ENCODE peak calls at places on chromosomes 6 and 20, in five cellular contexts. One of them, this sample, is unnamed. For H3K27me3, the result is how much of the 10 kb centered on the place peaks cover.

GRCh38 chr6:69622924-69623323 is 173.9 kb downstream of the LMBRD1 start:
- DNase-seq in esophagus squamous epithelium: no peak
- DNase-seq in GM12878: no peak
- DNase-seq in ovary: no peak
- DNase-seq in adrenal gland: no peak
- DNase-seq in this sample: no peak

GRCh38 chr6:61649845-61650244 is 636.2 kb downstream of the KHDRBS2 start:
- DNase-seq in esophagus squamous epithelium: no peak
- DNase-seq in GM12878: no peak
- DNase-seq in ovary: no peak
- DNase-seq in adrenal gland: no peak
- DNase-seq in this sample: no peak

GRCh38 chr6:164404802-164405488 is 904.5 kb downstream of the C6orf118 start:
- DNase-seq in esophagus squamous epithelium: no peak
- DNase-seq in GM12878: no peak
- DNase-seq in ovary: no peak
- DNase-seq in adrenal gland: no peak
- DNase-seq in this sample: no peak

GRCh38 chr6:110529907-110530306 is 53.5 kb upstream of the SLC22A16 start:
- DNase-seq in esophagus squamous epithelium: no peak
- DNase-seq in GM12878: no peak
- DNase-seq in ovary: no peak
- DNase-seq in adrenal gland: no peak
- DNase-seq in this sample: no peak

GRCh38 chr20:10109621-10110020 is 74.8 kb downstream of the ANKEF1 start:
- DNase-seq in esophagus squamous epithelium: no peak
- DNase-seq in GM12878: no peak
- DNase-seq in ovary: no peak
- DNase-seq in adrenal gland: no peak
- DNase-seq in this sample: no peak

GRCh38 chr6:52962701-52963100 is 32.4 kb downstream of the GSTA4 start:
- DNase-seq in esophagus squamous epithelium: no peak
- DNase-seq in GM12878: no peak
- DNase-seq in ovary: no peak
- DNase-seq in adrenal gland: no peak
- DNase-seq in this sample: no peak

GRCh38 chr20:63968928-63969760 is 586 bp downstream of the ZNF512B start:
- DNase-seq in esophagus squamous epithelium: no peak
- DNase-seq in GM12878: no peak
- DNase-seq in ovary: peak
- DNase-seq in adrenal gland: peak
- DNase-seq in this sample: no peak

GRCh38 chr6:14079433-14079832 is 38.1 kb upstream of the CD83 start:
- DNase-seq in esophagus squamous epithelium: no peak
- DNase-seq in GM12878: no peak
- DNase-seq in ovary: no peak
- DNase-seq in adrenal gland: no peak
- DNase-seq in this sample: no peak

GRCh38 chr6:132466952-132467351 is 46.0 kb downstream of the STX7 start:
- DNase-seq in esophagus squamous epithelium: no peak
- DNase-seq in GM12878: no peak
- DNase-seq in ovary: no peak
- DNase-seq in adrenal gland: no peak
- DNase-seq in this sample: no peak

GRCh38 chr20:34037121-34037520 is 43.4 kb downstream of the RALY start:
- DNase-seq in esophagus squamous epithelium: no peak
- DNase-seq in GM12878: no peak
- DNase-seq in ovary: no peak
- DNase-seq in adrenal gland: no peak
- DNase-seq in this sample: no peak

GRCh38 chr6:159422041-159422984 is 253.1 kb downstream of the FNDC1 start:
- DNase-seq in esophagus squamous epithelium: no peak
- DNase-seq in GM12878: no peak
- DNase-seq in ovary: no peak
- DNase-seq in adrenal gland: no peak
- DNase-seq in this sample: no peak

GRCh38 chr20:51385941-51386530 is 156.5 kb downstream of the NFATC2 start:
- DNase-seq in esophagus squamous epithelium: no peak
- DNase-seq in GM12878: no peak
- DNase-seq in ovary: no peak
- DNase-seq in adrenal gland: no peak
- DNase-seq in this sample: no peak

GRCh38 chr20:56202493-56203077 is 45.9 kb upstream of the MC3R start:
- DNase-seq in esophagus squamous epithelium: no peak
- DNase-seq in GM12878: no peak
- DNase-seq in ovary: no peak
- DNase-seq in adrenal gland: peak
- DNase-seq in this sample: no peak

GRCh38 chr6:36848658-36849441 is 9.6 kb upstream of the CPNE5 start:
- DNase-seq in esophagus squamous epithelium: no peak
- DNase-seq in GM12878: no peak
- DNase-seq in ovary: no peak
- DNase-seq in adrenal gland: no peak
- DNase-seq in this sample: peak

GRCh38 chr6:56708810-56709597 is 66.3 kb upstream of the DST start:
- DNase-seq in esophagus squamous epithelium: no peak
- DNase-seq in GM12878: no peak
- DNase-seq in ovary: no peak
- DNase-seq in adrenal gland: no peak
- DNase-seq in this sample: no peak

GRCh38 chr6:32190946-32191677 is 1.1 kb upstream of the PBX2 start:
- DNase-seq in esophagus squamous epithelium: no peak
- DNase-seq in GM12878: no peak
- DNase-seq in ovary: peak
- DNase-seq in adrenal gland: no peak
- DNase-seq in this sample: no peak

GRCh38 chr6:7050911-7051779 is 56.6 kb upstream of the RREB1 start:
- DNase-seq in esophagus squamous epithelium: peak
- DNase-seq in GM12878: no peak
- DNase-seq in ovary: peak
- DNase-seq in adrenal gland: peak
- DNase-seq in this sample: peak

GRCh38 chr20:41696428-41696827 is 78.3 kb upstream of the CHD6 start:
- DNase-seq in esophagus squamous epithelium: no peak
- DNase-seq in GM12878: no peak
- DNase-seq in ovary: no peak
- DNase-seq in adrenal gland: peak
- DNase-seq in this sample: no peak

GRCh38 chr6:105606871-105607421 is 204.1 kb upstream of the PREP start:
- DNase-seq in esophagus squamous epithelium: no peak
- DNase-seq in GM12878: no peak
- DNase-seq in ovary: no peak
- DNase-seq in adrenal gland: no peak
- DNase-seq in this sample: no peak

GRCh38 chr6:138752017-138752416 is 21.6 kb upstream of the CCDC28A start:
- DNase-seq in esophagus squamous epithelium: no peak
- DNase-seq in GM12878: no peak
- DNase-seq in ovary: no peak
- DNase-seq in adrenal gland: no peak
- DNase-seq in this sample: no peak

GRCh38 chr20:63151554-63152321 is 64.2 kb downstream of the YTHDF1 start:
- DNase-seq in esophagus squamous epithelium: no peak
- DNase-seq in GM12878: no peak
- DNase-seq in ovary: peak
- DNase-seq in adrenal gland: no peak
- DNase-seq in this sample: no peak

GRCh38 chr6:11710968-11711643 is 67.5 kb downstream of the ADTRP start:
- DNase-seq in esophagus squamous epithelium: no peak
- DNase-seq in GM12878: no peak
- DNase-seq in ovary: no peak
- DNase-seq in adrenal gland: no peak
- DNase-seq in this sample: no peak

GRCh38 chr6:56787209-56787608 is 144.5 kb upstream of the DST start:
- DNase-seq in esophagus squamous epithelium: no peak
- DNase-seq in GM12878: no peak
- DNase-seq in ovary: no peak
- DNase-seq in adrenal gland: no peak
- DNase-seq in this sample: no peak

GRCh38 chr6:137536104-137536773 is 42.0 kb upstream of the OLIG3 start:
- DNase-seq in esophagus squamous epithelium: no peak
- DNase-seq in GM12878: no peak
- DNase-seq in ovary: no peak
- DNase-seq in adrenal gland: no peak
- DNase-seq in this sample: no peak

GRCh38 chr6:157089258-157089657 is 234.1 kb downstream of the TMEM242 start:
- DNase-seq in esophagus squamous epithelium: no peak
- DNase-seq in GM12878: no peak
- DNase-seq in ovary: no peak
- DNase-seq in adrenal gland: no peak
- DNase-seq in this sample: no peak

GRCh38 chr6:146543940-146544661 is 468 bp downstream of the RAB32 start:
- DNase-seq in esophagus squamous epithelium: no peak
- DNase-seq in GM12878: no peak
- DNase-seq in ovary: no peak
- DNase-seq in adrenal gland: peak
- DNase-seq in this sample: peak

GRCh38 chr6:128519132-128519930 is 1.1 kb downstream of the PTPRK start:
- DNase-seq in esophagus squamous epithelium: no peak
- DNase-seq in GM12878: no peak
- DNase-seq in ovary: peak
- DNase-seq in adrenal gland: peak
- DNase-seq in this sample: peak

GRCh38 chr6:142357879-142358278 is 56.1 kb downstream of the ADGRG6 start:
- DNase-seq in esophagus squamous epithelium: no peak
- DNase-seq in GM12878: no peak
- DNase-seq in ovary: no peak
- DNase-seq in adrenal gland: no peak
- DNase-seq in this sample: no peak

GRCh38 chr6:154539593-154540269 is 29.2 kb upstream of the CNKSR3 start:
- DNase-seq in esophagus squamous epithelium: no peak
- DNase-seq in GM12878: no peak
- DNase-seq in ovary: no peak
- DNase-seq in adrenal gland: no peak
- DNase-seq in this sample: no peak

GRCh38 chr20:14986656-14987055 is 649.2 kb upstream of the FLRT3 start:
- DNase-seq in esophagus squamous epithelium: no peak
- DNase-seq in GM12878: no peak
- DNase-seq in ovary: no peak
- DNase-seq in adrenal gland: no peak
- DNase-seq in this sample: no peak

GRCh38 chr6:88650029-88650619 is 313.3 kb downstream of the RNGTT start:
- DNase-seq in esophagus squamous epithelium: no peak
- DNase-seq in GM12878: peak
- DNase-seq in ovary: no peak
- DNase-seq in adrenal gland: no peak
- DNase-seq in this sample: no peak

GRCh38 chr6:54286141-54286540 is 22.1 kb upstream of the TINAG start:
- DNase-seq in esophagus squamous epithelium: no peak
- DNase-seq in GM12878: no peak
- DNase-seq in ovary: no peak
- DNase-seq in adrenal gland: no peak
- DNase-seq in this sample: no peak

GRCh38 chr6:56072856-56073255 is 174.5 kb downstream of the COL21A1 start:
- DNase-seq in esophagus squamous epithelium: no peak
- DNase-seq in GM12878: no peak
- DNase-seq in ovary: no peak
- DNase-seq in adrenal gland: no peak
- DNase-seq in this sample: no peak

GRCh38 chr6:100300221-100300736 is 164.4 kb downstream of the SIM1 start:
- DNase-seq in esophagus squamous epithelium: no peak
- DNase-seq in GM12878: no peak
- DNase-seq in ovary: no peak
- DNase-seq in adrenal gland: no peak
- DNase-seq in this sample: no peak

GRCh38 chr6:131729550-131729949 is 18.7 kb upstream of the CTAGE9 start:
- DNase-seq in esophagus squamous epithelium: no peak
- DNase-seq in GM12878: no peak
- DNase-seq in ovary: no peak
- DNase-seq in adrenal gland: no peak
- DNase-seq in this sample: no peak

GRCh38 chr6:24571361-24571760 is 74.6 kb downstream of the KIAA0319 start:
- DNase-seq in esophagus squamous epithelium: no peak
- DNase-seq in GM12878: no peak
- DNase-seq in ovary: no peak
- DNase-seq in adrenal gland: no peak
- DNase-seq in this sample: no peak
- TF ChIP-seq CTCF in esophagus squamous epithelium: no peak
- TF ChIP-seq CTCF in GM12878: no peak
- TF ChIP-seq CTCF in ovary: no peak
- TF ChIP-seq CTCF in adrenal gland: no peak
- TF ChIP-seq CTCF in this sample: no peak

GRCh38 chr6:43972179-43972914 is 154.9 kb downstream of the MRPL14 start:
- DNase-seq in esophagus squamous epithelium: no peak
- DNase-seq in GM12878: no peak
- DNase-seq in ovary: no peak
- DNase-seq in adrenal gland: peak
- DNase-seq in this sample: no peak
- TF ChIP-seq POLR2A in esophagus squamous epithelium: no peak
- TF ChIP-seq POLR2A in GM12878: no peak
- TF ChIP-seq POLR2A in ovary: no peak
- TF ChIP-seq POLR2A in adrenal gland: no peak
- TF ChIP-seq POLR2A in this sample: no peak

DNA sequence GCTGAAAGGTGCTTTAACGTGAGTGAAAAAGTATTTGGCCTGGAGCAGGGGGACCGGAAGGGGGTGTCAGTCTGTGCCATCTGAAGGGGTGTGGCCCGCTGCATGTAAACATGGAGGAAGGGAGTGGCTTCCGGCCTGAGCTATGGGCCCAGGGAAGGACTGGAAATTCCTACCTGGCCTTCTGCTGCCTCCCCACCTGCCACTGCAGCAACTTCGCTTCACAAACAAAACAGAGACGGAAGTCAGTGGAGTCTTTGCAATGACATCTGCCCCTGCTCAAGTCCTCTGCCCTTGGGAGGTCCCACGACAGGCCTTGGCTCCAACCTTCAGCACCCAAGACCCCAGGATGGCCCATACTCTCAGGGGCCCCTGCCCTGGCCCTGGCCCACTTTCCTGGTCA is 28.1 kb upstream of the FOXP4 start:
- DNase-seq in esophagus squamous epithelium: no peak
- DNase-seq in GM12878: no peak
- DNase-seq in ovary: no peak
- DNase-seq in adrenal gland: no peak
- DNase-seq in this sample: no peak
- H3K27me3 ChIP-seq in esophagus squamous epithelium: half or more
- H3K27me3 ChIP-seq in GM12878: under half
- H3K27me3 ChIP-seq in ovary: under half
- H3K27me3 ChIP-seq in adrenal gland: under half
- H3K27me3 ChIP-seq in this sample: under half

DNA sequence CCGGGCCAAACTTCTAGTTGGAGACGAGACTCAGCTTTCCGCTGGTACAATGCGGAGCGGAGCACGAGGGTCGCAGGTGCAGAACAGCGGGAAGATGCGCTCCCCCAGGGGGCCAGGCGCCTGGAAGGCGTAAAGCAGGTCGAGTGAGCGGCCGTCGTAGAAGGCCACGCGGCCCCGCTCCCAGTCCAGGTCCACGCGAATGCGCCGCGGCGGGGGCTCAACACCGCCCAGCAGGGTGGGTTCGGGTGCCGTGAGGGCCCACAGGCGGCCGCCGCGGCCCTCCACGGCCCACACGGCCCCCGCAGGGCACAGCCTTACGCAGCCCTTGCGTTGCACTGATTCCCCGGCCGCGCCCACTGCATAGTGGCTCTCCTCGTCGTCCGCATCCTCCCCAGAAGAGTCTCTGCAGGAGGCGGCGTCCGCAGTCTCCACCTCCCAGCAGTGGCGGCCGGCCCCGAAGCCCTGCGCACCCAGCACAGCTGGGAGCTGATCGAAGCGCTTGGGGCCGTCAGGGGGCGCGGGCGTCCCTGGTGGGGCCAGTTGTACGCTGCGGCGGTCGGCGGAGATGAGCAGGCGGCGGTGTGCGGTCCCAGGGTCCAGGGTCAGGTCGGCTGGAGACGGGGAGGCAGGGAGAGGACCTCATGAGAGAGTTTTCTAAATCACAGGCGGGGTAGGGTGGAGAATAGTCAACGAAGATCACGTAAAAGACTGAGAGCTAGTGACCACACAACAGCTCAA is 4.3 kb downstream of the PPP1R11 start:
- DNase-seq in esophagus squamous epithelium: no peak
- DNase-seq in GM12878: no peak
- DNase-seq in ovary: peak
- DNase-seq in adrenal gland: no peak
- DNase-seq in this sample: no peak
- TF ChIP-seq CTCF in esophagus squamous epithelium: no peak
- TF ChIP-seq CTCF in GM12878: no peak
- TF ChIP-seq CTCF in ovary: no peak
- TF ChIP-seq CTCF in adrenal gland: no peak
- TF ChIP-seq CTCF in this sample: no peak